ENCODE peak calls at places on chromosome 22, in four cellular contexts. C is CD14-positive monocyte, H is A673, O is spleen. D is an unnamed sample.

GRCh38 chr22:30892286-30892685 is 76.3 kb downstream of the MORC2 start:
- DNase-seq in C (no peak), O (peak; percentile 48), H (no peak), D (no peak)

GRCh38 chr22:27537481-27537891 is 264.1 kb downstream of the MN1 start:
- DNase-seq in C (no peak), O (peak; percentile 35), H (peak; percentile 15), D (no peak)

GRCh38 chr22:44047891-44048301 is 23.8 kb downstream of the PARVB start:
- DNase-seq in H (no peak), O (no peak), C (no peak), D (no peak)

GRCh38 chr22:30602049-30602448 is 4.9 kb upstream of the TCN2 start:
- DNase-seq in C (no peak), O (no peak), H (peak; percentile 62), D (no peak)

GRCh38 chr22:20990184-20991180 is 8.4 kb downstream of the LZTR1 start:
- DNase-seq in C (no peak), H (no peak), O (no peak), D (no peak)

GRCh38 chr22:44259366-44260215 is 53.2 kb downstream of the SHISAL1 start:
- DNase-seq in O (peak; percentile 28), C (no peak), H (no peak), D (peak; percentile 72)

GRCh38 chr22:39389420-39389819 is 10.2 kb upstream of the TAB1 start:
- DNase-seq in H (no peak), O (no peak), C (no peak), D (no peak)

GRCh38 chr22:19174106-19175025 is 4.2 kb downstream of the SLC25A1 start:
- DNase-seq in H (peak; percentile 57), C (no peak), O (peak; percentile 90), D (peak; percentile 85)

GRCh38 chr22:19543970-19544708 is 19.9 kb upstream of the CLDN5 start:
- DNase-seq in H (no peak), O (no peak), C (no peak), D (no peak)

GRCh38 chr22:20966883-20967696 is at the start of gene AIFM3:
- DNase-seq in O (peak; percentile 69), C (no peak), H (no peak), D (no peak)

DNA sequence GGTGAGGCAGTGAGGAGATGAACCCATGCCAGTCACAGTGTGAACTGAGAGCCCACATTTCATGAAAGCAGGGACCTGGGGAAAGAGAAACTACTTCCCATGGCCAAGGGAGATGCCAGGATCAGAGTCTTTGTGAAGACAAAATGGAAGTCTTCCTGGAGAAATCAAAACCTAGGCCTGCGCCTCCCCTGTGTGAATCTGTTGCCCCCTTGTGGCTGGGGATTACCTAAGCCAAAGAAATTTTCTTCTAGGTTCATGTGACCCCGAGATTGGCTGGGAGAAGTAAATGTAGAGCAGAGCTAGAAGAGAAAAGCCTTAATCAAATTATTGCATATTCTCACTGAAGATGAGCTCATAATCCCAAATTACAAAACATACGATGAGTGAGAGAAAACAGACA is 1075.3 kb downstream of the TBC1D22A start:
- DNase-seq in H (peak; percentile 45), O (no peak), C (no peak), D (no peak)
- TF ChIP-seq CTCF in H (peak; percentile 60), O (no peak), C (no peak), D (peak; percentile 57)

DNA sequence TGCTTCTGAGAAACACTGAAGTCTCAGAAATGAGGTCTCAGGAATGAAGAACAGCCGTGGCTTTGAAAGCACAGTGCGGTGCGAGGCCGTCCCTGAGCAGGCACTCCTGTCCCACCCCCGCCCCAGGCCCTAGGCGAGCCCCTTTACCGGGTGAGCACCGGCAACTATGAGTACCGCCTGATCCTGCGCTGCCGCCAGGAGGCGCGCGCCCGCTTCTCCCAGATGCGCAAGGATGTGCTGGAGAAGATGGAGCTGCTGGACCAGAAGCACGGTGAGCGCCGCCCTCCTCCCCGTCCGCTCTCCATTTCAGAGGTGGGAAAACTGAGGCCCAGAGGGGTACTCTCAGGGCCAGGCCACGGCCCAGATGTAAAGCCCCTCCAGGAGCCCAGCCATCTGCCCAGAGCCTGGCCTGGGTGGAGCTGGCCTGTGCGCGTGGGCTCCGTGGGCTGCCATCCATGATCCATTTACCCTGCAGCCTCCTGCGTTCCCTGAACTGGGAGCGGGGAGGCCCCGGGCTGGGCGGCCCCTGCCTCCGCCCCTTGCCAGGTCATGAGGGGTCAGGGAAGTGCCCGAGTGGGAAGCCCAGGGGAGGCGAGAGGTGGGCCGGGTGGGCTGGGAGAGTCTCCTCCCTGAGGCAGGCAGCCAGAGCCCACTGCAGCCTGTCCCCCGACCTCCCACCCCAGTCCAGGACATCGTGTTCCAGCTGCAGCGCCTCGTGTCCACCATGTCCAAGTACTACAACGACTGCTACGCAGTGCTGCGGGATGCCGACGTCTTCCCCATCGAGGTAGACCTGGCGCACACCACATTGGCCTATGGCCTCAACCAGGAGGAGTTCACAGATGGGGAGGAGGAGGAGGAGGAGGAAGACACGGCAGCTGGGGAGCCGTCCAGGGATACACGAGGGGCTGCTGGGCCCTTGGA is 9.5 kb downstream of the SLC16A8 start:
- DNase-seq in O (no peak), H (no peak), C (no peak), D (no peak)
- TF ChIP-seq CTCF in O (no peak), H (no peak), C (no peak), D (peak; percentile 42)

DNA sequence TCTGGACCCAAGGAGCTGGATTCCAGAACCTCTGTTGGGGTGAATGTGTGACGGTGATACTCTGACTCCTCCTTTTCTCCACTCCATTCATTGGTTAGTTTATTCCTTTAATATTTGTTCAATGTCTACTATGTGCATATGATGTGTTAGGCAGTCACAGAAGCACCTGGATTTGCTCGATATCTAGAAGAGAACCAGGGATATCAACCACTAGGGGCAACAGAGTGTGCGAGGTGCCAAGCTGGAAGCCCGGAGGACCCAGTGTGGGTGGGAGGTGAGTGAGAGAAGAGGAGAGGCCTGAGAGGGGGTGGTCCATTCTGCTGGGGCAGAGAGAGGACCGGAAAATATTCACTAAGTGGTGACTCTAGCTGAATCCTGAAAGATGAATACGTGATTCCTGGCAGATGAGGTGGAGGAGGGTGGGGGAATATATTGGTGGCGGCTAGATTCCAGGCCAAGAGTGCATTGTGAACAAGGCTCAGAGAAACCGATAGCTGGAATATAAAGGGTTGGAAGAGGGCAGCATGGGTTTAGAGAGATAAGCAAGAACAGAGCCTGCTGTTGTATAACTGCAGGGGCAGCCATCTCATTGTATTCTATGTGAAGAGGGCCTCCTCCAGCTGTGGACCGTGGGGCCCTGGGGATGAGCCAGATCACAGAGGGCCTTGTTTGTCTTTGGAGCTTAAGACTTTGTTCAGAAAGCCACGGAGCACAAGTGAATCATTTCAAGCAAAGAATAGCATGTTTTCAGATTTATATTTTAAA is 6.9 kb upstream of the TIMP3 start:
- DNase-seq in O (no peak), H (no peak), C (no peak), D (no peak)
- TF ChIP-seq CTCF in O (no peak), H (peak; percentile 33), C (no peak), D (peak; percentile 26)

GRCh38 chr22:50206599-50206998 is 5.8 kb downstream of the SELENOO start:
- DNase-seq in C (no peak), O (peak; percentile 83), H (peak; percentile 52), D (no peak)
- TF ChIP-seq CTCF in C (peak; percentile 58), O (no peak), H (peak; percentile 54), D (peak; percentile 75)